ENCODE peak calls at places on chromosome 3, in four cellular contexts. S is cardiac fibroblast, N is A549, M is GM12891. R is an unnamed sample.

GRCh38 chr3:40876496-40876895 is 322.8 kb upstream of the CTNNB1 start:
- DNase-seq in S (no peak), N (no peak), M (no peak), R (no peak)

GRCh38 chr3:51874411-51874810 is 990 bp downstream of the IQCF5 start:
- DNase-seq in S (no peak), N (no peak), M (no peak), R (no peak)

GRCh38 chr3:18382760-18383369 is 42.3 kb downstream of the SATB1 start:
- DNase-seq in S (no peak), N (no peak), M (no peak), R (no peak)

GRCh38 chr3:127141921-127142730 is 50.8 kb upstream of the PRR23E start:
- DNase-seq in S (no peak), N (peak), M (no peak), R (no peak)

GRCh38 chr3:69791111-69791510 is 51.8 kb downstream of the MITF start:
- DNase-seq in S (peak), N (peak), M (no peak), R (no peak)

GRCh38 chr3:64276131-64276530 is 50.9 kb upstream of the PRICKLE2 start:
- DNase-seq in S (no peak), N (no peak), M (no peak), R (no peak)

GRCh38 chr3:114420072-114420471 is 126.2 kb downstream of the TIGIT start:
- DNase-seq in S (no peak), N (no peak), M (no peak), R (no peak)

GRCh38 chr3:45551214-45552010 is 43.1 kb upstream of the LIMD1 start:
- DNase-seq in S (peak), N (peak), M (no peak), R (no peak)

GRCh38 chr3:174547801-174548200 is 311.3 kb upstream of the NAALADL2 start:
- DNase-seq in S (no peak), N (no peak), M (no peak), R (no peak)

GRCh38 chr3:59133350-59133749 is 83.5 kb upstream of the CFAP20DC start:
- DNase-seq in S (no peak), N (no peak), M (no peak), R (no peak)

GRCh38 chr3:114439279-114439678 is 145.5 kb downstream of the TIGIT start:
- DNase-seq in S (no peak), N (no peak), M (no peak), R (no peak)

GRCh38 chr3:20046556-20046955 is 6.3 kb downstream of the KAT2B start:
- DNase-seq in S (no peak), N (no peak), M (no peak), R (no peak)

R was measured in NK-92 treated with Interleukin-12 subunit alpha and Interleukin-12 subunit beta, amount 100 ng/mL, for 24 hours.